ENCODE peak calls at places on chromosomes 12 and 14, in nine cellular contexts. N is sigmoid colon; F is adrenal gland; R is BE2C; U is psoas muscle; P is lower lobe of right lung; K is AG10803; I is CD8-positive, alpha-beta T cell; D is Panc1. A is an unnamed sample.

GRCh38 chr14:93891756-93892504 is 35.2 kb upstream of the FAM181A start:
- DNase-seq in N (no peak), F (no peak), R (no peak), U (no peak), P (no peak), K (no peak), I (no peak), D (no peak), A (no peak)

GRCh38 chr14:74571901-74572828 is 39.9 kb downstream of the LTBP2 start:
- DNase-seq in N (no peak), F (no peak), R (no peak), U (peak), P (no peak), K (peak), I (no peak), D (peak), A (peak)

GRCh38 chr14:50830932-50831703 is at the start of gene NIN:
- DNase-seq in N (peak), F (peak), R (peak), U (peak), P (peak), K (peak), I (peak), D (no peak), A (peak)

GRCh38 chr12:15956413-15957185 is 45.5 kb downstream of the DERA start:
- DNase-seq in N (no peak), F (no peak), R (no peak), U (no peak), P (no peak), K (no peak), I (no peak), D (no peak), A (no peak)

GRCh38 chr12:123936956-123937706 is 35.5 kb downstream of the CCDC92 start:
- DNase-seq in N (no peak), F (no peak), R (no peak), U (no peak), P (no peak), K (no peak), I (no peak), D (no peak), A (no peak)

GRCh38 chr14:55705651-55706340 is 125.8 kb downstream of the KTN1 start:
- DNase-seq in N (no peak), F (no peak), R (no peak), U (no peak), P (peak), K (no peak), I (no peak), D (no peak), A (no peak)

GRCh38 chr14:35653045-35653444 is 119.1 kb downstream of the INSM2 start:
- DNase-seq in N (no peak), F (no peak), R (no peak), U (no peak), P (no peak), K (no peak), I (no peak), D (no peak), A (no peak)

GRCh38 chr12:69985656-69986055 is 160.6 kb downstream of the MYRFL start:
- DNase-seq in N (no peak), F (no peak), R (peak), U (no peak), P (no peak), K (no peak), I (no peak), D (no peak), A (no peak)

GRCh38 chr12:89507015-89507824 is 17.4 kb downstream of the GALNT4 start:
- DNase-seq in N (no peak), F (no peak), R (no peak), U (no peak), P (no peak), K (no peak), I (no peak), D (no peak), A (no peak)

GRCh38 chr12:3227076-3227975 is 150.1 kb downstream of the TSPAN9 start:
- DNase-seq in N (no peak), F (no peak), R (no peak), U (no peak), P (no peak), K (no peak), I (no peak), D (no peak), A (no peak)

GRCh38 chr12:26240329-26240815 is 45.0 kb downstream of the SSPN start:
- DNase-seq in N (no peak), F (no peak), R (no peak), U (no peak), P (no peak), K (no peak), I (no peak), D (no peak), A (no peak)

GRCh38 chr14:53468876-53469275 is 315.8 kb upstream of the DDHD1 start:
- DNase-seq in N (no peak), F (no peak), R (no peak), U (no peak), P (no peak), K (no peak), I (no peak), D (no peak), A (no peak)

GRCh38 chr14:104895207-104895785 is 29.4 kb upstream of the PLD4 start:
- DNase-seq in N (no peak), F (no peak), R (no peak), U (peak), P (no peak), K (no peak), I (no peak), D (no peak), A (no peak)

GRCh38 chr14:85296466-85297210 is 233.3 kb upstream of the FLRT2 start:
- DNase-seq in N (no peak), F (peak), R (no peak), U (no peak), P (no peak), K (peak), I (no peak), D (no peak), A (no peak)

GRCh38 chr12:12349711-12350665 is at the start of gene MANSC1:
- DNase-seq in N (peak), F (peak), R (peak), U (peak), P (peak), K (peak), I (peak), D (no peak), A (no peak)

GRCh38 chr14:60151715-60152114 is 13.5 kb downstream of the DHRS7 start:
- DNase-seq in N (peak), F (peak), R (peak), U (peak), P (peak), K (peak), I (peak), D (peak), A (no peak)

GRCh38 chr12:20212658-20213387 is 155.5 kb upstream of the PDE3A start:
- DNase-seq in N (peak), F (peak), R (peak), U (peak), P (peak), K (peak), I (no peak), D (no peak), A (peak)

GRCh38 chr14:92897922-92898599 is 24.9 kb upstream of the CHGA start:
- DNase-seq in N (no peak), F (no peak), R (no peak), U (no peak), P (no peak), K (no peak), I (no peak), D (no peak), A (no peak)

GRCh38 chr12:9273276-9273675 is 65.1 kb upstream of the PZP start:
- DNase-seq in N (no peak), F (no peak), R (no peak), U (no peak), P (no peak), K (peak), I (no peak), D (no peak), A (no peak)

GRCh38 chr12:67425394-67425793 is 156.2 kb downstream of the CAND1 start:
- DNase-seq in N (no peak), F (no peak), R (no peak), U (no peak), P (no peak), K (no peak), I (no peak), D (no peak), A (no peak)

GRCh38 chr12:105474672-105475071 is 144.2 kb downstream of the C12orf75 start:
- DNase-seq in N (no peak), F (no peak), R (no peak), U (no peak), P (no peak), K (peak), I (no peak), D (no peak), A (no peak)

GRCh38 chr14:71586131-71586893 is 345.9 kb upstream of the RGS6 start:
- DNase-seq in N (no peak), F (peak), R (peak), U (no peak), P (no peak), K (peak), I (no peak), D (no peak), A (no peak)
- H3K4me3 ChIP-seq in N (peak), F (no peak), R (peak), U (peak), P (peak), K (peak), I (no peak), D (peak), A (no peak)

GRCh38 chr12:52259850-52260249 is 14.6 kb upstream of the KRT86 start:
- DNase-seq in N (no peak), F (no peak), R (no peak), U (no peak), P (peak), K (no peak), I (no peak), D (no peak), A (no peak)
- TF ChIP-seq CTCF in N (no peak), F (no peak), R (no peak), U (no peak), P (no peak), K (no peak), I (no peak), D (no peak), A (no peak)

DNA sequence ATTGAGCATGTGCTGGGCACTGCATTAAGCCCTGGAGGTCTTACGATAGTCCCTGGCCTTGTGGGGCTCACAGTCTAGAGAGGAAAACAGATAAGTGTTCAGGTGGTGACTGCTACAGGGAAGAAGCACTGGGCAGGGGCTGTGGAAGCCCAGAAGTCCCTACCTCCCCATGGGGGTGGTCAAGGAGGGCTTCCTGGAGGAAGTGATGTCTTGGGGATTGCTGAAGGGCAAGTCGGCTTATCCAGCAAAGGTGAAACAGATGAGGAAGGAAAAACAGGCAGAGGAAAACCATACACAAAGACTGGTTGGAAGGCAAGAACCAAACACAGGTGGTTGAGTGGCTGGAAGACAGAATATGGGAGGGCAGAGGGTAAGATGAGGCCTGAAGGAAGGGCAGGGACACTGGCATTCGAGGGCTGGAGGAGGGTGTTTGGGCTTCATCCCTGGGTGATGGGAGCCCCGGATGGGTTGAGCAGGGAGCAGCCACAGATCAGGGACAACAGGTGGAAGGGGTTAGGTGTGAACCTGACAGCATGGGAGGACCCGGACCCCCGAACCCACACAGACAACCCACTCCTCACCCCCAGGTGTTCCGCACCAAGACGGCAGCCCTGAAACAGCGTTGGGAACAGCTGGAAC is 2.8 kb downstream of the CFAP73 start:
- DNase-seq in N (no peak), F (no peak), R (no peak), U (no peak), P (no peak), K (no peak), I (no peak), D (no peak), A (no peak)
- H3K4me3 ChIP-seq in N (peak), F (no peak), R (peak), U (peak), P (peak), K (no peak), I (peak), D (peak), A (no peak)

GRCh38 chr12:46383654-46384450 is 11.3 kb upstream of the SLC38A2 start:
- DNase-seq in N (peak), F (peak), R (peak), U (peak), P (peak), K (peak), I (peak), D (no peak), A (no peak)
- TF ChIP-seq CTCF in N (no peak), F (peak), R (no peak), U (no peak), P (peak), K (peak), I (no peak), D (peak), A (no peak)

DNA sequence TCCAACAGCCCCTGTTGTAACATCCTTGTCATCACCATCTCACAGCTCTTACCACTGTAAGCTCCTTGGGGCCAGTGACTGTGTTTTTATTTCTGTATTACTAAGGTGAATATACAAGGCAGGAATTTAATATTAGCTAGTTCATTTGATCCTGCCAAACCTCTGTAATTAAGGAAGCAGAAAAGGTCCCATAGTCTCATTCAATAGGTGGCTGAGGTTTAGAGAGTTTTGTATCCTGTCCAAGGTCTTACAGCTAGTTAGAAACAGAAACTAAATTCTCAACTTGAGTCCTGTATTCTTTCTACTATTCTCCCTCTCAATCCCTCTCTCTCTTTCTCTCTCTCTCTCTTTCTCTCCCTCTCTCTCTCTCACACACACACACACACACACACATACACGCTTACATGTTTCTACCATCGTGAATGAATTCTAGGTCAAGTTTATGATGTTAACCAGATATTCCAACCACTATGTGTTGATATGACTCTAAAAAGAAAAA is 543 bp upstream of the GLIPR1 start:
- DNase-seq in N (no peak), F (no peak), R (no peak), U (no peak), P (no peak), K (peak), I (no peak), D (no peak), A (no peak)
- H3K4me3 ChIP-seq in N (peak), F (peak), R (no peak), U (peak), P (peak), K (peak), I (peak), D (peak), A (peak)